ENCODE peak calls at places on chromosome 3, in five cellular contexts. K is PC-3, J is gastrocnemius medialis, E is cardiac muscle cell, F is RWPE2. Y is an unnamed sample.
A peak's percentile ranks its signal among the peaks of the same experiment; 100 is the strongest.

GRCh38 chr3:187000711-187001151 is 70.4 kb downstream of the ST6GAL1 start:
- DNase-seq in K (no peak), E (no peak), J (no peak), F (no peak), Y (no peak)

GRCh38 chr3:75049581-75049980 is 435.1 kb upstream of the CNTN3 start:
- DNase-seq in E (no peak), J (no peak), K (no peak), F (no peak), Y (peak; percentile 1)

GRCh38 chr3:196969001-196969659 is 497 bp upstream of the PIGZ start:
- DNase-seq in K (peak; percentile 19), F (no peak), J (no peak), E (peak; percentile 34), Y (peak; percentile 59)

GRCh38 chr3:5330152-5330810 is 142.8 kb downstream of the EDEM1 start:
- DNase-seq in J (no peak), K (peak; percentile 92), E (no peak), F (peak; percentile 52), Y (peak; percentile 56)

GRCh38 chr3:183812746-183813445 is 12.5 kb downstream of the MAP6D1 start:
- DNase-seq in E (no peak), J (no peak), F (no peak), K (no peak), Y (no peak)

GRCh38 chr3:12999147-13000140 is 73.8 kb downstream of the IQSEC1 start:
- DNase-seq in J (peak; percentile 71), E (no peak), F (peak; percentile 40), K (no peak), Y (no peak)

GRCh38 chr3:106728315-106728821 is 648.9 kb upstream of the CCDC54 start:
- DNase-seq in E (no peak), F (no peak), K (peak; percentile 98), J (no peak), Y (peak; percentile 97)

GRCh38 chr3:23421811-23422510 is 218.8 kb downstream of the UBE2E2 start:
- DNase-seq in J (no peak), F (no peak), K (no peak), E (no peak), Y (peak; percentile 4)

GRCh38 chr3:127822836-127823589 is 698 bp upstream of the MGLL start:
- DNase-seq in J (peak; percentile 48), F (no peak), E (peak; percentile 47), K (peak; percentile 29), Y (peak; percentile 65)

GRCh38 chr3:12875857-12876451 is 34.6 kb upstream of the RPL32 start:
- DNase-seq in E (peak; percentile 95), F (no peak), J (no peak), K (no peak), Y (peak; percentile 24)

GRCh38 chr3:179794355-179794754 is 141.5 kb downstream of the USP13 start:
- DNase-seq in E (peak; percentile 22), J (no peak), F (no peak), K (no peak), Y (no peak)

GRCh38 chr3:101484805-101485620 is 28.0 kb downstream of the SENP7 start:
- DNase-seq in K (peak; percentile 28), E (no peak), J (no peak), F (no peak), Y (peak; percentile 60)

GRCh38 chr3:172557515-172558220 is 34.4 kb upstream of the TNFSF10 start:
- DNase-seq in E (no peak), F (no peak), J (peak; percentile 8), K (no peak), Y (peak; percentile 72)

GRCh38 chr3:114344492-114344891 is 50.7 kb downstream of the TIGIT start:
- DNase-seq in J (no peak), E (no peak), F (no peak), K (no peak), Y (no peak)

GRCh38 chr3:145721815-145722214 is 439.2 kb downstream of the PLOD2 start:
- DNase-seq in K (no peak), F (no peak), E (no peak), J (no peak), Y (no peak)

GRCh38 chr3:45182915-45183881 is 37.0 kb upstream of the CDCP1 start:
- DNase-seq in J (peak; percentile 57), E (no peak), F (peak; percentile 91), K (peak; percentile 89), Y (peak; percentile 75)

GRCh38 chr3:112047264-112047663 is 12.7 kb downstream of the TMPRSS7 start:
- DNase-seq in J (no peak), K (no peak), F (no peak), E (no peak), Y (no peak)

GRCh38 chr3:25603703-25604102 is 61.0 kb downstream of the TOP2B start:
- DNase-seq in F (no peak), K (no peak), J (peak; percentile 29), E (peak; percentile 59), Y (peak; percentile 48)

GRCh38 chr3:186983372-186984058 is 53.2 kb downstream of the ST6GAL1 start:
- DNase-seq in J (no peak), F (no peak), K (no peak), E (no peak), Y (peak; percentile 24)

GRCh38 chr3:61983479-61983878 is 389.9 kb downstream of the FEZF2 start:
- DNase-seq in E (no peak), F (no peak), J (no peak), K (no peak), Y (no peak)

GRCh38 chr3:52220380-52221026 is 4.9 kb downstream of the TLR9 start:
- DNase-seq in E (peak; percentile 87), F (peak; percentile 78), J (peak; percentile 52), K (peak; percentile 93), Y (peak; percentile 77)

GRCh38 chr3:52221563-52222318 is 3.7 kb downstream of the TLR9 start:
- DNase-seq in E (no peak), J (no peak), K (no peak), F (peak; percentile 61), Y (no peak)

GRCh38 chr3:52222319-52223221 is 2.9 kb downstream of the TLR9 start:
- DNase-seq in K (no peak), F (peak; percentile 68), E (no peak), J (no peak), Y (no peak)

GRCh38 chr3:52218953-52219650 is 6.3 kb downstream of the TLR9 start:
- DNase-seq in K (peak; percentile 52), E (no peak), F (no peak), J (no peak), Y (no peak)

GRCh38 chr3:52221141-52221562 is 4.3 kb downstream of the TLR9 start:
- DNase-seq in K (no peak), J (no peak), F (no peak), E (no peak), Y (no peak)
- H3K4me1 ChIP-seq in K (peaks cover 43% of the 10 kb centered on the region), J (peaks cover 23% of the 10 kb centered on the region), F (peaks cover 18% of the 10 kb centered on the region), E (peaks cover 5% of the 10 kb centered on the region), Y (peaks cover 13% of the 10 kb centered on the region)

GRCh38 chr3:99765042-99765942 is 52.4 kb upstream of the CMSS1 start:
- DNase-seq in J (no peak), F (no peak), K (no peak), E (no peak), Y (peak; percentile 33)
- H3K4me1 ChIP-seq in J (peaks cover 11% of the 10 kb centered on the region), F (no peaks in the 10 kb centered on the region), K (no peaks in the 10 kb centered on the region), E (no peaks in the 10 kb centered on the region), Y (peaks cover 34% of the 10 kb centered on the region)

GRCh38 chr3:48023377-48023776 is 7.2 kb upstream of the MAP4 start:
- DNase-seq in E (peak; percentile 48), F (no peak), J (no peak), K (no peak), Y (peak; percentile 29)

GRCh38 chr3:48022178-48022577 is 6.0 kb upstream of the MAP4 start:
- DNase-seq in K (no peak), F (no peak), E (no peak), J (no peak), Y (no peak)

GRCh38 chr3:48026951-48027908 is 11.0 kb upstream of the MAP4 start:
- DNase-seq in F (no peak), K (no peak), E (no peak), J (no peak), Y (no peak)

GRCh38 chr3:48026098-48026497 is 9.9 kb upstream of the MAP4 start:
- DNase-seq in K (no peak), E (no peak), J (no peak), F (no peak), Y (no peak)

DNA sequence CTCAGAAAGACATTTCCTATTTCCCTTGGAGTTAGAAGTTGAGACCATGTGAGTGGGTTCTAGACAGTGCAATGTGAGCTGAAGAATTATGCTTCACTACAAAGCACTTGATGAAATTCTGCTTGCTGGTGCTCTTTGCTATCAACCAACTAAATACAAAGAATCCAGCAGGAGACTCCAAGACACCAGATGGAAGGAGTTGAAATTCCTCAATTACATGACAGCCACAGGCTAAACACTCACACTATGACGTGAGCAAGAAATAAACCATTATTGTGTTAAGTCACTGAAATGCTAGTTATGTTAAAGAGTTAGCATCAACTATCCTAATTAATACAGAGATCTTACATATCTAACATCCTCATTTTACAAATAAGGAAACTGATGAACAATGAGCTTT is 8.2 kb upstream of the MAP4 start:
- DNase-seq in F (no peak), K (no peak), J (no peak), E (no peak), Y (peak; percentile 34)
- H3K4me1 ChIP-seq in F (peaks cover 17% of the 10 kb centered on the region), K (no peaks in the 10 kb centered on the region), J (peaks cover 55% of the 10 kb centered on the region), E (peaks cover 12% of the 10 kb centered on the region), Y (peaks cover 21% of the 10 kb centered on the region)

GRCh38 chr3:193767353-193768068 is 174.5 kb downstream of the OPA1 start:
- DNase-seq in J (no peak), E (no peak), K (no peak), F (no peak), Y (no peak)

GRCh38 chr3:193771736-193772135 is 178.7 kb downstream of the OPA1 start:
- DNase-seq in K (no peak), F (no peak), J (no peak), E (no peak), Y (no peak)

GRCh38 chr3:193771011-193771697 is 178.1 kb downstream of the OPA1 start:
- DNase-seq in E (no peak), K (no peak), F (no peak), J (no peak), Y (no peak)

GRCh38 chr3:193768069-193768391 is 175.0 kb downstream of the OPA1 start:
- DNase-seq in E (no peak), K (peak; percentile 43), J (no peak), F (no peak), Y (peak; percentile 74)

DNA sequence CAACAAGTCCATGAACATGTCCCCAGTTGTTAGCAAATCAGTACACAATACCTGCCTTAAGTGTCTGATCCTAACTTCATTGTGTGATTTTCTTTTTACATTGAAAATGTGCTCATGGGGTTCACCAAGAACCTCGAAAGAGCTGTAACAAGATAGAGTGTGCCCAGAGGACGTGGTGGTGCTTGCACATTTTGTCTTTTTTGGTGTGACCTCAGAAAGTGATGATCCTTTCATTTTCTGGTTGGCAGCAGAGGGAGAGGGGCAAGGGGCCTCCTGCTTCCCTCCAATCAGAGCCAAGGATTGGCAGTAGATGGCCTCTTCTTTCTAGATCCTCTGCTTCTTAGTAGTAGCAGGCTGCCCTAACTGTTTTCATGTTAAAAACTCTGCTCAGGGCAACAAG is 176.4 kb downstream of the OPA1 start:
- DNase-seq in K (no peak), J (no peak), F (no peak), E (no peak), Y (no peak)
- H3K4me1 ChIP-seq in K (peaks cover 4% of the 10 kb centered on the region), J (no peaks in the 10 kb centered on the region), F (no peaks in the 10 kb centered on the region), E (no peaks in the 10 kb centered on the region), Y (peaks cover 11% of the 10 kb centered on the region)

GRCh38 chr3:189297957-189298356 is 126.2 kb downstream of the TPRG1 start:
- DNase-seq in K (peak; percentile 79), J (no peak), E (no peak), F (no peak), Y (no peak)
- H3K4me1 ChIP-seq in K (peaks cover 45% of the 10 kb centered on the region), J (no peaks in the 10 kb centered on the region), E (no peaks in the 10 kb centered on the region), F (peaks cover 38% of the 10 kb centered on the region), Y (peaks cover 7% of the 10 kb centered on the region)

GRCh38 chr3:43286886-43287301 is 554 bp downstream of the SNRK start:
- DNase-seq in E (peak; percentile 57), F (no peak), K (peak; percentile 21), J (no peak), Y (peak; percentile 78)
- H3K4me1 ChIP-seq in E (peaks cover 4% of the 10 kb centered on the region), F (peaks cover 29% of the 10 kb centered on the region), K (peaks cover 42% of the 10 kb centered on the region), J (peaks cover 53% of the 10 kb centered on the region), Y (peaks cover 29% of the 10 kb centered on the region)

Y was measured in GM23248.